ENCODE peak calls at places on chromosomes 5 and 9, in eight cellular contexts. X is neuronal stem cell, J is right cardiac atrium, T is mucosa of descending colon, B is tibial artery, H is AG04450, Y is psoas muscle, D is OCI-LY7. V is an unnamed sample.

GRCh38 chr9:131685753-131686706 is 53.8 kb downstream of the RAPGEF1 start:
- DNase-seq in H (no peak), J (no peak), T (no peak), Y (no peak), B (no peak), D (peak; percentile 47), X (no peak), V (no peak)

GRCh38 chr5:149802008-149802407 is 71.9 kb downstream of the PPARGC1B start:
- DNase-seq in H (no peak), X (no peak), D (no peak), B (no peak), J (no peak), Y (no peak), T (no peak), V (no peak)

GRCh38 chr5:31232273-31232888 is 38.9 kb downstream of the CDH6 start:
- DNase-seq in T (no peak), X (peak; percentile 46), J (no peak), H (peak; percentile 33), B (no peak), Y (no peak), D (peak; percentile 54), V (no peak)

GRCh38 chr5:10366310-10367297 is 13.1 kb downstream of the MARCHF6 start:
- DNase-seq in D (no peak), H (no peak), X (no peak), Y (no peak), J (no peak), B (no peak), T (no peak), V (no peak)

GRCh38 chr9:16485575-16486321 is 384.7 kb downstream of the BNC2 start:
- DNase-seq in X (no peak), Y (no peak), H (no peak), B (no peak), T (no peak), J (no peak), D (no peak), V (no peak)

GRCh38 chr5:28766565-28767158 is 1728.3 kb upstream of the CDH9 start:
- DNase-seq in J (no peak), H (no peak), D (peak; percentile 40), Y (no peak), B (no peak), X (peak; percentile 24), T (no peak), V (no peak)

GRCh38 chr5:163915481-163915961 is 410.1 kb downstream of the MAT2B start:
- DNase-seq in B (no peak), D (peak; percentile 93), H (peak; percentile 6), X (no peak), T (peak; percentile 63), Y (no peak), J (no peak), V (no peak)

GRCh38 chr9:100064872-100065581 is 33.8 kb downstream of the ERP44 start:
- DNase-seq in H (peak; percentile 44), T (no peak), Y (no peak), D (no peak), B (no peak), J (no peak), X (no peak), V (peak; percentile 22)

GRCh38 chr5:73701566-73701965 is 75.6 kb downstream of the ARHGEF28 start:
- DNase-seq in T (no peak), Y (no peak), J (no peak), B (no peak), X (no peak), D (no peak), H (no peak), V (no peak)

GRCh38 chr9:129585352-129585751 is 35.5 kb downstream of the C9orf50 start:
- DNase-seq in X (no peak), T (no peak), H (no peak), B (no peak), Y (no peak), J (no peak), D (no peak), V (no peak)
- H3K4me3 ChIP-seq in X (no peak overlapping the region), T (no peak overlapping the region), H (no peak overlapping the region), B (no peak overlapping the region), Y (no peak overlapping the region), J (no peak overlapping the region), D (no peak overlapping the region), V (no peak overlapping the region)

DNA sequence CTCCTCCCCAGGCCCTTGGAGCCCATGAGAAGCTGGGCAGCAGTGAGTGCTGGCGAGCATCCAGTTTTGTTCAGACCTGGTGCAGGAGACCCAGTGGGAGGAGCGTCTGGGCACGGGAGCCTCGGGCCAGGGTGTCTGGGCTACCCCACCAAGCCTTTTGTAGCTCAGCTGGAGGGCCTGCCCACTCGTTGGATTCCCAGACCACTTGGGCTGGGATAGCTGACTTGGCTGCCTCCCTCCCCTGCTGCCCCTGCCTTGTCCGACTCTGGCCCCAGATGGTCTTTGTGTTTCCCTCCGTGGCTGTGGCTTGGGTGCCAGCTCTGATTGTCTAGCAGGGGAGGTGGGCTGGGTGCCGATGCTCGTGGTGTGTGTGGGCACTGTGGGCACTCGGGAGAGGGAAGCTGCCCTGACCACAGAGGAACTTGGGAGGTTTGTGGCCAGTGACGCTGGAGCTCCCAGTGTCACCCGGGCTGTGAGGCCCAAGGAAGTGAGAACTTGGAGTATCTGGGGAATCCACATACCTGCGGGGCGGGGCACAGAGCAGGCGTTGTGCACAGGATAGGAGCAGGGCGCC is 47.3 kb downstream of the WNK2 start:
- DNase-seq in Y (peak; percentile 44), J (peak; percentile 43), D (no peak), B (no peak), X (no peak), H (no peak), T (peak; percentile 79), V (no peak)
- H3K4me3 ChIP-seq in Y (no peak overlapping the region), J (no peak overlapping the region), D (no peak overlapping the region), B (no peak overlapping the region), X (no peak overlapping the region), H (no peak overlapping the region), T (no peak overlapping the region), V (no peak overlapping the region)

DNA sequence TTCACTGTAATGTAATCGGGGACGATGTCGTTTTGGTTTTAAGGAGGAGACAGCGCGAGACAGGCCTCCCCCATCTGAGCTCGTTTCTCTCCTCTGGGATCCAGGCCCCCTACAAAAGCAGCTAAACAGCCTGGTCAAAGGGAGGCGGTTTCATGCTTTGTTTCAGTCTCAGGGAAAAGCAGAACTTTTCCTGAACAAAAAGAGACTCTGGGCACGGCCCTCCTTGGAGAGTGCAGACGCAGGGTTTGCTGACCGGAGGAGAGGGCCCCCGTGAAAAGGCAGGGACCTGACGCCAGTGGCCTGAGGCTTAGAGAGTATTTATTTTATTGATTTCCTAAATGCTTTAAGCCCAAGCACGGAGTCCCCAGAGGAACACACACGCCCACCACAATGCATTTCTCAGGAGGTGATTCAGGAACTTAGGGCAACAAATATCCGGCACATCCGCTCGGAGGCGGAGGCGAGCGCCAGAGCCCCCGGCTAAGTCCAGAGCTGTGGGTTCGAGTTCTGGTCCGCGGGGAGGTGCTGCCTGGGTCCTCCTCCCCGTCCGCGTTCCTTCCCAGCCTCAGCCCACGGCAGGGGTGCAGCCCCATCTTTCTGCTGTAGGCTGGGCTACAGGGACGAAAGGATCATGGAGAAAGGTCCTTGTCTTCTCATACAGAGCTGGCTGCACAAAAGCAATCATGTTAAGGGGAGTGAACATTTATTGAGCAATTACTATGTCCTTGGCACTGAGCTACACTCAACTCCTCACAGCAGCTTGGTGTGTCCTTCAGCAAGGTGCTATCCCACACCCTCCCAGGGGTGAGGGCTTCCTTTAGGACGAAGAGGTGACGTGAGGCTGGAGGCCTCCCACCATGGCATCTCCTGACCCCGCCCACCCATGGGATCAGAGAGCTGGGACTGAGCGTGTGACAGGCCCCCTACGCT is 40.0 kb downstream of the PTGES start:
- DNase-seq in D (no peak), J (no peak), H (peak; percentile 41), X (peak; percentile 42), Y (no peak), B (no peak), T (no peak), V (peak; percentile 69)
- H3K4me3 ChIP-seq in D (no peak overlapping the region), J (no peak overlapping the region), H (peak overlapping the region; percentile 36), X (no peak overlapping the region), Y (no peak overlapping the region), B (peak overlapping the region; percentile 7), T (no peak overlapping the region), V (peak overlapping the region; percentile 8)

DNA sequence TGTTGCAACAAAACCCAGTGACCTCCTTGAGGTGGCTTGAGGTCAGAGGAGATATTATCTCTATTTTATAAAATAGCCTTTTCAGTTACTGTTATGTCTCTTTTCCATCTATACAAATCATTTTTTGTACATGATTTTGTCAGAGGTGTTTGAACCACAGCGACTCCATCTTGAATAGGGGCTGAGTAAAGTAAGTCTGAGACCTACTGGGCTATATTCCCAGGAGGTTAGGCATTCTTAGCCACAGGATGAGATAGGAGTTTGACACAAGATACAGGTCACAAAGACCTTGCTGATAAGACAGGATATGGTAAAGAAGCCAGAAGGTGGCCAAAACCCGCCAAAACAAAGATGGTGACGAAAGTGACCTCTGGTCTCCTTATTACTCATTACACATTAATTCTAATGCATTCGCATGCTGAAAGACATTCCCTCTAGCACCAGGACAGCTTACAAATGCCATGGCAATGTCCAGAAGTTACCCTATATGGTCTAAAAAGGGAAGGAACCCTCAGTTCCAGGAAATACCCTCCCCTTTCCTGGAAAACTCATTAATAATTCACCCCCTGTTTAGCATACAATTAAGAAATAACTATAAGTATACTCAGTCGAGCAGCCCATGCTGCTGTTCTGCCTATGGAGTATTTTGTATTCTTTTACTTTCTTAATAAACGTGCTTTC is 283.9 kb upstream of the ISL1 start:
- DNase-seq in B (no peak), X (no peak), H (no peak), J (no peak), D (no peak), Y (no peak), T (no peak), V (no peak)
- H3K4me3 ChIP-seq in B (no peak overlapping the region), X (no peak overlapping the region), H (no peak overlapping the region), J (no peak overlapping the region), D (no peak overlapping the region), Y (no peak overlapping the region), T (no peak overlapping the region), V (no peak overlapping the region)

DNA sequence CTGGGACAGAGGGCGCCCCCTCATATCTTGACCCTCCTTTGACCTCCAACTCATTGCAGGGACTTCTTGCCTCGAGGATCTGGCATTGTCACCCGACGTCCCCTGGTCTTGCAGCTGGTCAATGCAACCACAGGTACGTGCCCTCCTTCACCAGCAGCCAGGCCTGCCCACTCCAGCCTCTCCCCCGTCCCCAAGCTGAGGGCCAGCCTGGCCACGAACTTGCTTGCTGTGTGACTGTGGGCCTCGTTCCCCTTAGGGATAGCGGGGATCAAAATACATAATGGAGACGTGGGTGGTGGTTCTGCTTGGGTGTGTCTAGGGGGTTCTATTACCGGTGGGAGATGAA is 15.0 kb downstream of the DNM1 start:
- DNase-seq in Y (no peak), D (no peak), B (no peak), H (no peak), J (no peak), X (no peak), T (no peak), V (no peak)
- H3K4me3 ChIP-seq in Y (peak overlapping the region; percentile 65), D (peak overlapping the region; percentile 62), B (peak overlapping the region; percentile 23), H (no peak overlapping the region), J (peak overlapping the region; percentile 8), X (no peak overlapping the region), T (no peak overlapping the region), V (peak overlapping the region; percentile 21)